ENCODE peak calls at places on chromosomes 1 and 21, in five cellular contexts. U is fibroblast of mammary gland, V is type B pancreatic cell, J is NCI-H2029, K is foreskin fibroblast. S is an unnamed sample.

GRCh38 chr1:34292472-34292871 is 115.8 kb downstream of the C1orf94 start:
- DNase-seq in J (no peak), K (no peak), U (no peak), V (no peak), S (no peak)

GRCh38 chr1:39776400-39776713 is 5.2 kb upstream of the OXCT2 start:
- DNase-seq in U (no peak), V (no peak), K (no peak), J (no peak), S (no peak)

GRCh38 chr1:41239988-41240610 is 2.0 kb downstream of the SCMH1 start:
- DNase-seq in J (peak; percentile 48), K (peak; percentile 70), U (peak; percentile 71), V (no peak), S (peak; percentile 85)

GRCh38 chr21:38494688-38495087 is 3.6 kb downstream of the ERG start:
- DNase-seq in K (no peak), J (no peak), V (no peak), U (no peak), S (peak; percentile 15)

GRCh38 chr1:211483896-211484612 is 7.9 kb downstream of the RD3 start:
- DNase-seq in J (no peak), U (no peak), V (no peak), K (peak; percentile 30), S (peak; percentile 11)

GRCh38 chr1:38641661-38642060 is 217.9 kb downstream of the RRAGC start:
- DNase-seq in K (no peak), U (no peak), V (no peak), J (no peak), S (no peak)

GRCh38 chr1:226979517-226980121 is 39.5 kb downstream of the COQ8A start:
- DNase-seq in V (peak; percentile 59), J (no peak), U (no peak), K (no peak), S (no peak)

GRCh38 chr21:27363719-27364479 is 397.0 kb upstream of the ADAMTS5 start:
- DNase-seq in U (no peak), K (peak; percentile 15), V (no peak), J (no peak), S (no peak)

GRCh38 chr21:29184047-29184446 is 53.6 kb downstream of the MAP3K7CL start:
- DNase-seq in V (no peak), J (no peak), K (peak; percentile 45), U (no peak), S (no peak)

GRCh38 chr1:216616425-216616824 is 106.8 kb downstream of the ESRRG start:
- DNase-seq in V (no peak), J (no peak), K (no peak), U (no peak), S (no peak)

GRCh38 chr1:59506952-59507351 is 210.1 kb downstream of the FGGY start:
- DNase-seq in V (no peak), J (no peak), U (peak; percentile 92), K (peak; percentile 48), S (peak; percentile 71)

GRCh38 chr1:25360596-25361581 is 22.8 kb downstream of the TMEM50A start:
- DNase-seq in J (no peak), K (peak; percentile 65), V (no peak), U (peak; percentile 82), S (peak; percentile 51)

S was measured in HFFc6.